ENCODE peak calls at places on chromosomes 6 and 20, in four cellular contexts. One of them, this sample, is unnamed.

GRCh38 chr20:16035576-16035975 is 537.7 kb downstream of the KIF16B start:
- DNase-seq in HepG2: no peak
- DNase-seq in Panc1: no peak
- DNase-seq in K562: no peak
- DNase-seq in this sample: no peak

GRCh38 chr20:23347791-23348190 is 2.8 kb upstream of the NXT1 start:
- DNase-seq in Panc1: no peak
- DNase-seq in K562: no peak
- DNase-seq in HepG2: no peak
- DNase-seq in this sample: no peak

GRCh38 chr6:753486-753885 is 60.5 kb upstream of the EXOC2 start:
- DNase-seq in K562: no peak
- DNase-seq in Panc1: no peak
- DNase-seq in HepG2: no peak
- DNase-seq in this sample: no peak

GRCh38 chr20:35369804-35370203 is 42.0 kb downstream of the UQCC1 start:
- DNase-seq in HepG2: peak
- DNase-seq in K562: no peak
- DNase-seq in Panc1: no peak
- DNase-seq in this sample: no peak

GRCh38 chr20:46330831-46331371 is 22.6 kb upstream of the CDH22 start:
- DNase-seq in HepG2: no peak
- DNase-seq in K562: no peak
- DNase-seq in Panc1: no peak
- DNase-seq in this sample: no peak

GRCh38 chr6:36195471-36196048 is 984 bp upstream of the BRPF3 start:
- DNase-seq in K562: no peak
- DNase-seq in Panc1: no peak
- DNase-seq in HepG2: no peak
- DNase-seq in this sample: no peak

GRCh38 chr20:32191422-32191821 is 16.1 kb downstream of the PLAGL2 start:
- DNase-seq in K562: no peak
- DNase-seq in Panc1: no peak
- DNase-seq in HepG2: no peak
- DNase-seq in this sample: no peak

GRCh38 chr20:13775867-13776266 is 8.9 kb downstream of the ESF1 start:
- DNase-seq in K562: no peak
- DNase-seq in Panc1: no peak
- DNase-seq in HepG2: no peak
- DNase-seq in this sample: no peak

GRCh38 chr6:168132531-168133184 is 53.6 kb upstream of the FRMD1 start:
- DNase-seq in HepG2: peak
- DNase-seq in Panc1: no peak
- DNase-seq in K562: peak
- DNase-seq in this sample: no peak

GRCh38 chr20:57527728-57528127 is 2.8 kb upstream of the CTCFL start:
- DNase-seq in HepG2: peak
- DNase-seq in K562: no peak
- DNase-seq in Panc1: no peak
- DNase-seq in this sample: no peak

GRCh38 chr6:163414367-163415175 is at the start of gene QKI:
- DNase-seq in Panc1: no peak
- DNase-seq in K562: peak
- DNase-seq in HepG2: peak
- DNase-seq in this sample: no peak

GRCh38 chr6:40162074-40162473 is 227.8 kb upstream of the MOCS1 start:
- DNase-seq in K562: no peak
- DNase-seq in Panc1: no peak
- DNase-seq in HepG2: no peak
- DNase-seq in this sample: no peak

GRCh38 chr20:35003211-35004031 is 47.8 kb downstream of the MYH7B start:
- DNase-seq in K562: no peak
- DNase-seq in Panc1: no peak
- DNase-seq in HepG2: no peak
- DNase-seq in this sample: no peak

GRCh38 chr6:39280247-39280731 is 33.9 kb downstream of the KCNK17 start:
- DNase-seq in Panc1: no peak
- DNase-seq in K562: peak
- DNase-seq in HepG2: no peak
- DNase-seq in this sample: peak

GRCh38 chr6:132115714-132116366 is 164.7 kb upstream of the CCN2 start:
- DNase-seq in K562: no peak
- DNase-seq in Panc1: no peak
- DNase-seq in HepG2: no peak
- DNase-seq in this sample: no peak

GRCh38 chr20:51284161-51284560 is 258.4 kb downstream of the NFATC2 start:
- DNase-seq in HepG2: no peak
- DNase-seq in Panc1: no peak
- DNase-seq in K562: no peak
- DNase-seq in this sample: no peak

GRCh38 chr6:90003069-90003800 is 109.0 kb downstream of the GJA10 start:
- DNase-seq in K562: no peak
- DNase-seq in HepG2: no peak
- DNase-seq in Panc1: no peak
- DNase-seq in this sample: no peak

GRCh38 chr20:13229538-13229937 is 8.5 kb downstream of the ISM1 start:
- DNase-seq in Panc1: no peak
- DNase-seq in HepG2: no peak
- DNase-seq in K562: no peak
- DNase-seq in this sample: no peak

GRCh38 chr20:939606-940005 is 23.5 kb upstream of the ANGPT4 start:
- DNase-seq in K562: no peak
- DNase-seq in HepG2: no peak
- DNase-seq in Panc1: no peak
- DNase-seq in this sample: no peak

GRCh38 chr6:37204014-37204751 is 34.2 kb downstream of the PIM1 start:
- DNase-seq in Panc1: no peak
- DNase-seq in K562: no peak
- DNase-seq in HepG2: peak
- DNase-seq in this sample: no peak

GRCh38 chr6:2989332-2990178 is 10.1 kb upstream of the NQO2 start:
- DNase-seq in Panc1: peak
- DNase-seq in HepG2: peak
- DNase-seq in K562: peak
- DNase-seq in this sample: peak

GRCh38 chr6:149212892-149213786 is 104.4 kb upstream of the TAB2 start:
- DNase-seq in Panc1: no peak
- DNase-seq in HepG2: no peak
- DNase-seq in K562: no peak
- DNase-seq in this sample: no peak

GRCh38 chr20:51422912-51423667 is 119.4 kb downstream of the NFATC2 start:
- DNase-seq in HepG2: no peak
- DNase-seq in K562: no peak
- DNase-seq in Panc1: no peak
- DNase-seq in this sample: no peak

GRCh38 chr20:44582321-44583025 is at the start of gene PKIG:
- DNase-seq in K562: no peak
- DNase-seq in Panc1: no peak
- DNase-seq in HepG2: no peak
- DNase-seq in this sample: no peak

GRCh38 chr6:29967379-29968010 is 25.2 kb downstream of the HLA-A start:
- DNase-seq in Panc1: peak
- DNase-seq in K562: peak
- DNase-seq in HepG2: peak
- DNase-seq in this sample: peak

GRCh38 chr6:161354241-161354840 is 80.5 kb upstream of the AGPAT4 start:
- DNase-seq in K562: no peak
- DNase-seq in Panc1: no peak
- DNase-seq in HepG2: no peak
- DNase-seq in this sample: no peak

GRCh38 chr6:139027620-139028182 is 844 bp upstream of the ABRACL start:
- DNase-seq in Panc1: no peak
- DNase-seq in HepG2: no peak
- DNase-seq in K562: no peak
- DNase-seq in this sample: no peak

GRCh38 chr6:14647311-14647710 is 529.7 kb downstream of the CD83 start:
- DNase-seq in K562: no peak
- DNase-seq in HepG2: no peak
- DNase-seq in Panc1: no peak
- DNase-seq in this sample: no peak

GRCh38 chr6:14655201-14655988 is 537.8 kb downstream of the CD83 start:
- DNase-seq in K562: no peak
- DNase-seq in HepG2: no peak
- DNase-seq in Panc1: no peak
- DNase-seq in this sample: no peak

GRCh38 chr6:14655990-14656640 is 538.5 kb downstream of the CD83 start:
- DNase-seq in K562: no peak
- DNase-seq in Panc1: no peak
- DNase-seq in HepG2: no peak
- DNase-seq in this sample: no peak

GRCh38 chr6:14656676-14657075 is 539.1 kb downstream of the CD83 start:
- DNase-seq in K562: no peak
- DNase-seq in Panc1: no peak
- DNase-seq in HepG2: no peak
- DNase-seq in this sample: no peak

GRCh38 chr6:14652536-14652935 is 535.0 kb downstream of the CD83 start:
- DNase-seq in Panc1: no peak
- DNase-seq in K562: no peak
- DNase-seq in HepG2: no peak
- DNase-seq in this sample: no peak
- TF ChIP-seq TCF7L2 in Panc1: no peak
- TF ChIP-seq TCF7L2 in K562: no peak
- TF ChIP-seq TCF7L2 in HepG2: no peak
- TF ChIP-seq TCF7L2 in this sample: no peak

GRCh38 chr6:165632194-165632593 is 30.8 kb downstream of the PDE10A start:
- DNase-seq in Panc1: no peak
- DNase-seq in HepG2: no peak
- DNase-seq in K562: no peak
- DNase-seq in this sample: no peak
- TF ChIP-seq TCF7L2 in Panc1: no peak
- TF ChIP-seq TCF7L2 in HepG2: no peak
- TF ChIP-seq TCF7L2 in K562: no peak
- TF ChIP-seq TCF7L2 in this sample: no peak

GRCh38 chr6:169240591-169241390 is 12.9 kb downstream of the THBS2 start:
- DNase-seq in Panc1: no peak
- DNase-seq in K562: no peak
- DNase-seq in HepG2: no peak
- DNase-seq in this sample: no peak
- TF ChIP-seq TCF7L2 in Panc1: no peak
- TF ChIP-seq TCF7L2 in K562: no peak
- TF ChIP-seq TCF7L2 in HepG2: no peak
- TF ChIP-seq TCF7L2 in this sample: no peak

GRCh38 chr6:76684881-76685280 is 612.4 kb upstream of the IMPG1 start:
- DNase-seq in HepG2: peak
- DNase-seq in Panc1: no peak
- DNase-seq in K562: no peak
- DNase-seq in this sample: no peak
- TF ChIP-seq TCF7L2 in HepG2: no peak
- TF ChIP-seq TCF7L2 in Panc1: no peak
- TF ChIP-seq TCF7L2 in K562: no peak
- TF ChIP-seq TCF7L2 in this sample: no peak

DNA sequence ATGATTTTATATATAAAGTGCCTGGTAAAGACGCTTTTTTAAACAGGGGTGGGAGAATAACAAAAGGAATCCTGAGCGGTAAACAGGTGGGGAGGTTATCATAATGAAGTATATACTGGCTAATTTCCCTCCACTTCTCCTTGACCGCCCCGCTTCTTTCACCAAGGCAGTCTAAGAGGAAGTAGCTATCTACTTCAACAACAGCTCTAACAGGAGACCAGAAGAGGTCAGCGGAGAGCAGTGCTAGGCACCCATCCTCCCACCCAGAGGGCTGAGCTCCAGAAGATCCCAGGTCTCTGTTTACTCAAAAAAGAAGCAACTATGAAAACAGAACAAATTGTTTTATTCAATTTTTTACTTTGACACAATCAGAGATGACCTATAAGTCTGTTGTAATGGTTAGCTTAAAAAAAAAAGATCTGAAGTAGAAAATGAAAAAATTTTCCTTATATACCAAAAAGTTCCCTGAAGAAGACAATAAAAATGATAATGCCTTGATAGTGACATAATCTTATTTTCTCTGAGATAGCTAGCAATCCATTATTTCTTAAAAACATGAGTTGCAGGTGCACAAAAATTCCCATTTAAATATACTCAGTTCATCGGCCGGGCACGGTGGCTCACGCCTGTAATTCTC is 141.1 kb downstream of the PDSS2 start:
- DNase-seq in K562: peak
- DNase-seq in HepG2: peak
- DNase-seq in Panc1: peak
- DNase-seq in this sample: peak
- TF ChIP-seq TCF7L2 in K562: no peak
- TF ChIP-seq TCF7L2 in HepG2: no peak
- TF ChIP-seq TCF7L2 in Panc1: no peak
- TF ChIP-seq TCF7L2 in this sample: no peak

GRCh38 chr20:58880994-58881752 is 28.7 kb downstream of the GNAS start:
- DNase-seq in K562: no peak
- DNase-seq in HepG2: no peak
- DNase-seq in Panc1: no peak
- DNase-seq in this sample: no peak
- TF ChIP-seq TCF7L2 in K562: no peak
- TF ChIP-seq TCF7L2 in HepG2: no peak
- TF ChIP-seq TCF7L2 in Panc1: no peak
- TF ChIP-seq TCF7L2 in this sample: no peak

DNA sequence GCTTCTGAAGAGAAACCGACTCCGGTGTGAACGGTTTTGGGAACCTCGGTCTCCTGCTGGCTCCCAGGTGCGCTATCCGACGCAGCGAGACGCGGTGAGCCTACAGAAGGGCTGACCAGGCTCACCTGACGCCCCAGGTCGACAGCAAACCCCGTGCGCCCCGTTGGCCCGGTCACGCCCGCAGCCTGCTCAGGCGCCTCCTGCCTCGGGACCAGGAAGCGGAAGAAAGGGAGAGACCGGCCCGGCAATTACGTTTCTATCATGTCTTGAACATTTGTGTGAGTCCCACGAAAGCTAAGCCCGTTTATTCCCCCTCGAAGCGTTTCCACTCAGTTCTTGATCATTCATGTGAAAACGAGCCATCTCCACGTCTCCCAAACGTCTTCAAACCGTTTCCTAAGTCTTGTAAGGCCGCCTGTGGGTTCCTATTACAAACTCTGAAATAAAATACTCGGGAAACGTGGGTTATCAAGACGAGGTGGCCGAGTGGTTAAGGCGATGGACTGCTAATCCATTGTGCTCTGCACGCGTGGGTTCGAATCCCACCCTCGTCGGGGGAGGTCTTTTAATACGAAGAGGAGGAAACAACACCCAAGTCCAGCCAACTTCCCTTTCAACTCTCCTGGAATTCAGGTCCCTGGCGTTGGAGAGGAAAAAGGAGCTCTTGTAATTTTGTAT is 150.5 kb upstream of the PRSS16 start:
- DNase-seq in HepG2: no peak
- DNase-seq in Panc1: peak
- DNase-seq in K562: no peak
- DNase-seq in this sample: peak
- TF ChIP-seq TCF7L2 in HepG2: no peak
- TF ChIP-seq TCF7L2 in Panc1: peak
- TF ChIP-seq TCF7L2 in K562: no peak
- TF ChIP-seq TCF7L2 in this sample: no peak